ENCODE peak calls at places on chromosomes 3 and 15, in six cellular contexts. M, W, N, Z, T and X are unnamed samples.
A peak's percentile ranks its signal among the peaks of the same experiment; 100 is the strongest.

GRCh38 chr3:113223831-113224240 is 12.5 kb downstream of the BOC start:
- DNase-seq in M (no peak), W (no peak), N (no peak), Z (no peak), T (no peak), X (no peak)

GRCh38 chr3:182909318-182910040 is 70.9 kb downstream of the DCUN1D1 start:
- DNase-seq in M (peak; percentile 30), W (peak; percentile 17), N (peak; percentile 44), Z (no peak), T (no peak), X (peak; percentile 34)

GRCh38 chr15:32982001-32982400 is 212.5 kb downstream of the FMN1 start:
- DNase-seq in M (no peak), W (no peak), N (no peak), Z (no peak), T (no peak), X (peak; percentile 16)

GRCh38 chr3:141448606-141449216 is 38.1 kb upstream of the RASA2 start:
- DNase-seq in M (no peak), W (peak; percentile 78), N (no peak), Z (no peak), T (no peak), X (peak; percentile 58)

GRCh38 chr3:105473521-105474223 is 107.0 kb downstream of the ALCAM start:
- DNase-seq in M (peak; percentile 14), W (peak; percentile 97), N (peak; percentile 2), Z (no peak), T (no peak), X (peak; percentile 69)

GRCh38 chr3:163422671-163423070 is 1655.6 kb downstream of the SI start:
- DNase-seq in M (no peak), W (no peak), N (peak; percentile 6), Z (no peak), T (no peak), X (no peak)

GRCh38 chr3:120350431-120350941 is 1.3 kb upstream of the LRRC58 start:
- DNase-seq in M (peak; percentile 46), W (peak; percentile 56), N (peak; percentile 32), Z (no peak), T (no peak), X (peak; percentile 87)

GRCh38 chr3:197309528-197310361 is 11.3 kb upstream of the DLG1 start:
- DNase-seq in M (peak; percentile 99), W (peak; percentile 97), N (peak; percentile 60), Z (no peak), T (no peak), X (peak; percentile 95)

GRCh38 chr15:58529041-58529440 is 97.2 kb downstream of the LIPC start:
- DNase-seq in M (no peak), W (no peak), N (no peak), Z (no peak), T (no peak), X (no peak)

GRCh38 chr15:75107905-75108838 is 84.8 kb downstream of the PPCDC start:
- DNase-seq in M (peak; percentile 88), W (peak; percentile 87), N (no peak), Z (no peak), T (peak; percentile 12), X (peak; percentile 98)

GRCh38 chr3:150421799-150422548 is 13.9 kb downstream of the TSC22D2 start:
- DNase-seq in M (peak; percentile 47), W (peak; percentile 46), N (peak; percentile 18), Z (no peak), T (no peak), X (peak; percentile 62)

GRCh38 chr3:45607790-45608189 is 13.2 kb downstream of the LIMD1 start:
- DNase-seq in M (peak; percentile 84), W (peak; percentile 67), N (no peak), Z (peak; percentile 28), T (no peak), X (peak; percentile 41)

GRCh38 chr15:77026501-77027110 is 31.7 kb downstream of the PSTPIP1 start:
- DNase-seq in M (no peak), W (no peak), N (no peak), Z (no peak), T (no peak), X (no peak)

GRCh38 chr3:177552051-177552450 is 354.8 kb upstream of the TBL1XR1 start:
- DNase-seq in M (no peak), W (no peak), N (no peak), Z (no peak), T (no peak), X (no peak)

GRCh38 chr15:91522609-91523332 is 330.7 kb upstream of the SLCO3A1 start:
- DNase-seq in M (no peak), W (peak; percentile 74), N (peak; percentile 71), Z (no peak), T (peak; percentile 3), X (peak; percentile 68)

GRCh38 chr15:51227967-51228783 is 110.2 kb downstream of the CYP19A1 start:
- DNase-seq in M (peak; percentile 85), W (peak; percentile 90), N (peak; percentile 7), Z (no peak), T (no peak), X (peak; percentile 96)

GRCh38 chr15:71800835-71801745 is 9.3 kb upstream of the NR2E3 start:
- DNase-seq in M (peak; percentile 73), W (peak; percentile 66), N (peak; percentile 81), Z (no peak), T (no peak), X (peak; percentile 76)

GRCh38 chr3:142445816-142446254 is 2.0 kb downstream of the XRN1 start:
- DNase-seq in M (peak; percentile 16), W (peak; percentile 9), N (no peak), Z (no peak), T (no peak), X (peak; percentile 52)

GRCh38 chr15:83327041-83327440 is 42.6 kb upstream of the BNC1 start:
- DNase-seq in M (no peak), W (no peak), N (no peak), Z (no peak), T (no peak), X (peak; percentile 18)

GRCh38 chr15:35548435-35548834 is 2.5 kb upstream of the DPH6 start:
- DNase-seq in M (no peak), W (no peak), N (no peak), Z (no peak), T (no peak), X (no peak)

GRCh38 chr3:17156864-17157263 is 272.1 kb downstream of the PLCL2 start:
- DNase-seq in M (no peak), W (no peak), N (no peak), Z (no peak), T (no peak), X (no peak)

GRCh38 chr3:66041116-66041515 is 2.4 kb upstream of the MAGI1 start:
- DNase-seq in M (peak; percentile 10), W (peak; percentile 85), N (no peak), Z (no peak), T (no peak), X (peak; percentile 72)